ENCODE peak calls at places on chromosomes 13 and 19, in four cellular contexts. J, B, T and W are unnamed samples. For H3K27me3, the result is how much of the 10 kb centered on the place peaks cover.

GRCh38 chr19:38204728-38205127 is 19.3 kb downstream of the DPF1 start:
- DNase-seq in J (no peak), B (no peak), T (no peak), W (no peak)

GRCh38 chr13:109900320-109900719 is 113.9 kb upstream of the IRS2 start:
- DNase-seq in J (no peak), B (no peak), T (no peak), W (no peak)

GRCh38 chr13:49985129-49985528 is 11.7 kb upstream of the TRIM13 start:
- DNase-seq in J (no peak), B (no peak), T (no peak), W (no peak)

GRCh38 chr13:30077338-30077737 is 226.9 kb upstream of the UBL3 start:
- DNase-seq in J (no peak), B (no peak), T (no peak), W (no peak)

GRCh38 chr13:38462605-38463004 is 113.0 kb downstream of the UFM1 start:
- DNase-seq in J (no peak), B (no peak), T (no peak), W (no peak)

GRCh38 chr13:80116107-80116506 is 224.8 kb downstream of the SPRY2 start:
- DNase-seq in J (no peak), B (no peak), T (no peak), W (no peak)

GRCh38 chr13:30466841-30467252 is 1.1 kb upstream of the HMGB1 start:
- DNase-seq in J (no peak), B (peak), T (no peak), W (no peak)

GRCh38 chr13:27423333-27423732 is 1.1 kb upstream of the GTF3A start:
- DNase-seq in J (no peak), B (peak), T (no peak), W (no peak)

GRCh38 chr13:77563110-77563509 is 27.6 kb downstream of the SCEL start:
- DNase-seq in J (no peak), B (no peak), T (no peak), W (no peak)

GRCh38 chr19:44800461-44800860 is 8.4 kb upstream of the BCAM start:
- DNase-seq in J (peak), B (peak), T (peak), W (peak)

GRCh38 chr19:30421571-30421970 is 49.4 kb downstream of the ZNF536 start:
- DNase-seq in J (no peak), B (no peak), T (no peak), W (no peak)

GRCh38 chr19:13016628-13017305 is 21.5 kb downstream of the NFIX start:
- DNase-seq in J (no peak), B (peak), T (no peak), W (no peak)

GRCh38 chr19:23203841-23204344 is 46.3 kb downstream of the ZNF724 start:
- DNase-seq in J (no peak), B (no peak), T (no peak), W (no peak)

GRCh38 chr13:77544365-77544764 is 8.9 kb downstream of the SCEL start:
- DNase-seq in J (peak), B (no peak), T (peak), W (peak)

GRCh38 chr13:83065136-83065535 is 817.1 kb downstream of the SLITRK1 start:
- DNase-seq in J (peak), B (no peak), T (peak), W (no peak)

GRCh38 chr13:51331354-51331861 is 8.1 kb upstream of the SERPINE3 start:
- DNase-seq in J (no peak), B (no peak), T (no peak), W (no peak)
- TF ChIP-seq EP300 in J (no peak), B (no peak), T (no peak), W (no peak)

GRCh38 chr19:55358493-55358892 is 4.0 kb upstream of the COX6B2 start:
- DNase-seq in J (no peak), B (no peak), T (no peak), W (no peak)
- H3K27me3 ChIP-seq in J (under half), B (under half), T (under half), W (under half)

GRCh38 chr19:10191347-10191746 is 3.4 kb downstream of the DNMT1 start:
- DNase-seq in J (no peak), B (no peak), T (no peak), W (no peak)

GRCh38 chr19:10192922-10193321 is 1.8 kb downstream of the DNMT1 start:
- DNase-seq in J (no peak), B (no peak), T (no peak), W (no peak)

GRCh38 chr19:10195199-10195519 is 406 bp upstream of the DNMT1 start:
- DNase-seq in J (no peak), B (no peak), T (no peak), W (no peak)

GRCh38 chr19:10193666-10194499 is 870 bp downstream of the DNMT1 start:
- DNase-seq in J (peak), B (peak), T (no peak), W (no peak)

GRCh38 chr19:10194500-10195198 is at the start of gene DNMT1:
- DNase-seq in J (peak), B (peak), T (peak), W (peak)
- TF ChIP-seq EP300 in J (no peak), B (peak), T (no peak), W (no peak)

GRCh38 chr19:18110833-18111232 is 13.3 kb downstream of the MAST3 start:
- DNase-seq in J (peak), B (no peak), T (no peak), W (peak)
- H3K27me3 ChIP-seq in J (under half), B (under half), T (under half), W (under half)